ENCODE peak calls at places on chromosomes 16 and 17, in six cellular contexts. N, W, U, V, F and S are unnamed samples. For H3K4me1, the result is how much of the 10 kb centered on the place peaks cover.

GRCh38 chr17:41539979-41540701 is 12.0 kb upstream of the KRT19 start:
- DNase-seq in N (no peak), F (no peak), V (no peak), W (no peak), U (no peak), S (no peak)

GRCh38 chr16:81003610-81004460 is 2.9 kb downstream of the CMC2 start:
- DNase-seq in U (no peak), V (peak), W (no peak), N (peak), F (no peak), S (no peak)

GRCh38 chr16:12024429-12024828 is 47.9 kb downstream of the SNX29 start:
- DNase-seq in F (no peak), V (no peak), N (no peak), W (no peak), U (no peak), S (peak)

GRCh38 chr16:56933266-56933619 is 1.3 kb downstream of the HERPUD1 start:
- DNase-seq in V (no peak), U (no peak), N (no peak), W (no peak), F (no peak), S (peak)

GRCh38 chr16:49836668-49837067 is 19.2 kb downstream of the ZNF423 start:
- DNase-seq in V (no peak), F (no peak), W (no peak), U (no peak), N (no peak), S (no peak)

GRCh38 chr17:27915715-27916114 is 22.6 kb upstream of the LYRM9 start:
- DNase-seq in F (peak), N (no peak), V (no peak), W (no peak), U (peak), S (no peak)

GRCh38 chr16:49473131-49473530 is 99.5 kb downstream of the C16orf78 start:
- DNase-seq in W (no peak), U (peak), F (no peak), V (no peak), N (no peak), S (no peak)

GRCh38 chr17:7590743-7591142 is 849 bp upstream of the SOX15 start:
- DNase-seq in N (peak), F (peak), U (peak), V (peak), W (peak), S (no peak)

GRCh38 chr16:87790278-87791023 is 24.7 kb upstream of the KLHDC4 start:
- DNase-seq in N (peak), U (no peak), W (no peak), F (no peak), V (no peak), S (peak)

GRCh38 chr17:12099412-12099811 is 78.7 kb downstream of the MAP2K4 start:
- DNase-seq in V (no peak), F (no peak), U (no peak), N (no peak), W (no peak), S (no peak)

GRCh38 chr16:59259074-59259963 is 525.2 kb upstream of the GOT2 start:
- DNase-seq in V (peak), N (no peak), F (no peak), W (no peak), U (no peak), S (peak)

GRCh38 chr16:71707199-71707598 is 17.3 kb downstream of the PHLPP2 start:
- DNase-seq in U (peak), N (no peak), F (no peak), V (no peak), W (no peak), S (no peak)
- H4K8ac ChIP-seq in U (no peak), N (no peak), F (no peak), V (no peak), W (no peak), S (no peak)

GRCh38 chr16:53775821-53776431 is 72.0 kb downstream of the FTO start:
- DNase-seq in U (no peak), F (no peak), N (peak), W (no peak), V (peak), S (peak)

GRCh38 chr16:53773881-53774280 is 69.9 kb downstream of the FTO start:
- DNase-seq in U (no peak), F (no peak), V (no peak), N (no peak), W (no peak), S (no peak)

GRCh38 chr16:53775106-53775820 is 71.3 kb downstream of the FTO start:
- DNase-seq in U (no peak), F (no peak), N (no peak), V (peak), W (no peak), S (peak)

GRCh38 chr16:53771655-53772497 is 67.9 kb downstream of the FTO start:
- DNase-seq in F (no peak), N (no peak), U (no peak), V (no peak), W (no peak), S (no peak)

GRCh38 chr16:53773150-53773846 is 69.3 kb downstream of the FTO start:
- DNase-seq in V (peak), F (no peak), W (peak), N (peak), U (no peak), S (peak)
- H3K4me1 ChIP-seq in V (under half), F (under half), W (under half), N (under half), U (under half), S (under half)

GRCh38 chr16:31452631-31453106 is 6.6 kb upstream of the ARMC5 start:
- DNase-seq in W (no peak), V (peak), U (no peak), N (peak), F (no peak), S (no peak)
- H4K91ac ChIP-seq in W (no peak), V (peak), U (no peak), N (peak), F (no peak), S (no peak)

DNA sequence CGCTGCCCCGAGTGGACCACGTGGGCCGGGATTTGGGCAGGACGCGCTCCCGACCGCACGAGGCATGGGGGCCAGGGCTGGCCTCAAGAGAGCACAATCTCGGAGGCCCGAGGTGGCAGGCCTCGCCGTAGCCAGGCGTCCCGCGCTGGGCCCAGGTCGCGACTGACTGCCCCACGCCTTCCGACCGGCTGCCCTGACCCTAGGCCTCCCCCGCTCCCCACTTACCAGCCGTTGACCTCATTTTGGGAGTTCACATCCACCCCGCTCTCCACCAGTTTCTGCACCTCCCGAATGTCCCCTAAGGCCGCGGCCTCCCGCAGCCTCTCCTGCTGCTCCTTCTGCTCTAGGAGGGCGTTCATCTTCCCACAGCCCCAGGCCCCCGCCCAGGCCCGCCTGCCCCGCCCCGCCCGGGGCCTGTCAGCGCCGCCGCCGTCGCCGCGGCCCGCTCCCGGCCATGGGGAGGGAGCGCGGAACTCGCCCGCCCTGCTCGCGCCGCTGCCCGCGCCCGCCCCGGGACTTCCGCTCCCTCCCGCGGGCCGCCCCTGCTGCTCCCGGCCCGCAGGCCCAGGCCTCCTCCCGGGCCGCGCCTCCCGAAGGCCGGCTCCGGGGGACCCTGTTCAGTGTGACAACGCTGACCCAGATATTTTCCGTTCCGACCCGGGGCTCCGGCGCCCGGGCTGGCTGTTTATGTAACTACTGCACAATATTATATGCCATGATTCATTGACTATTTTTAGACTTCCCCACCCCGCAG is at the start of gene ANKRD40:
- DNase-seq in F (peak), U (peak), V (peak), N (peak), W (peak), S (peak)
- H4K8ac ChIP-seq in F (peak), U (peak), V (peak), N (peak), W (peak), S (peak)

GRCh38 chr16:85002643-85003042 is 8.7 kb downstream of the ZDHHC7 start:
- DNase-seq in N (no peak), U (no peak), W (no peak), V (no peak), F (no peak), S (no peak)

GRCh38 chr16:84999857-85000480 is 11.4 kb downstream of the ZDHHC7 start:
- DNase-seq in W (no peak), V (no peak), F (no peak), U (no peak), N (no peak), S (no peak)

GRCh38 chr16:85003076-85003475 is 8.3 kb downstream of the ZDHHC7 start:
- DNase-seq in W (no peak), F (no peak), V (no peak), U (peak), N (no peak), S (no peak)

GRCh38 chr16:85003723-85004586 is 7.4 kb downstream of the ZDHHC7 start:
- DNase-seq in V (no peak), W (no peak), N (no peak), F (no peak), U (no peak), S (no peak)

DNA sequence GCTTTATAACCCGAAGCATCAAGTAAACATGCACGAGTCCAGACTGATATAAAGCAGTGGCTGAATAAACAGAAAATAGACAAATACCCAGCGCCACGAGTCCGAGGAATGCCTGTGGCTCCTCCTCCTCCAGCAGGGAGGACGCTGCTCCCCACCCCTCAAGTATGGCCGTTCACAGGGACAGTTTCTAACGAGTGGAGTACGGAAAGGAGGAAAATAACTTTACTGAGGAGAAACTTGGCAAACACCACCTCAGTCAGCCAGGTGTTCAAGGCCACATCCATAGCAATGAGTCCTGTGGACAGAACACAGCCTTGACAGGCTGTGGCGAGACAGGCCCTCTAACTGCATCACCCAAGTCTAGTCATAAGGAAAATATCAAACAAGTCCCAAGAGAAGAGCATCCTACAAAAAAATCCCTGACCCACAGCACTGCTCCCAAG is 9.2 kb downstream of the ZDHHC7 start:
- DNase-seq in F (no peak), N (no peak), U (no peak), W (no peak), V (no peak), S (no peak)
- H3K4me1 ChIP-seq in F (under half), N (half or more), U (under half), W (under half), V (under half), S (under half)

GRCh38 chr16:22624759-22625533 is 114.3 kb downstream of the NPIPB5 start:
- DNase-seq in U (no peak), W (no peak), V (no peak), N (no peak), F (peak), S (no peak)

GRCh38 chr16:22623351-22623781 is 112.7 kb downstream of the NPIPB5 start:
- DNase-seq in V (peak), F (peak), N (no peak), W (no peak), U (no peak), S (peak)

GRCh38 chr16:22624038-22624656 is 113.5 kb downstream of the NPIPB5 start:
- DNase-seq in W (no peak), V (no peak), N (no peak), U (no peak), F (peak), S (no peak)

GRCh38 chr16:22627043-22627442 is 116.4 kb downstream of the NPIPB5 start:
- DNase-seq in W (no peak), V (no peak), F (no peak), U (no peak), N (no peak), S (no peak)

DNA sequence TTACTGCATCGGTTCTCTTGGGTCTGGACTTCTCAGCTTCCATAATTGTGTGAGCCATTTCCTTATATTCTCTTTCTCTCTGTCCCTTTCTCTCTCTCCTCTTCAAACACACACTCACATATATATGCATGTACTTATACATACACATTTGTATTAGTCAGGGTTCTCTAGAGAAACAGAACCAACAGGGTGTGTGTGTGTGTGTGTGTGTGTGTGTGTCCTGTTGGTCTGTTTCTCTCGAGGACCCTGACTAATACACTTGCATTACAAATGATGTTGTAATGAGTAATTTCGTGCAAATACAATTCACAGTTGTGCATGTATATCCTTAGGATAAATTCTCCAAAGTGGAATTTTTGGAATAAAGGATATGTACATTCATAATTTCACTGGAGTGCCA is 115.3 kb downstream of the NPIPB5 start:
- DNase-seq in U (no peak), W (no peak), N (no peak), V (peak), F (no peak), S (no peak)
- H4K91ac ChIP-seq in U (no peak), W (no peak), N (no peak), V (no peak), F (no peak), S (no peak)

DNA sequence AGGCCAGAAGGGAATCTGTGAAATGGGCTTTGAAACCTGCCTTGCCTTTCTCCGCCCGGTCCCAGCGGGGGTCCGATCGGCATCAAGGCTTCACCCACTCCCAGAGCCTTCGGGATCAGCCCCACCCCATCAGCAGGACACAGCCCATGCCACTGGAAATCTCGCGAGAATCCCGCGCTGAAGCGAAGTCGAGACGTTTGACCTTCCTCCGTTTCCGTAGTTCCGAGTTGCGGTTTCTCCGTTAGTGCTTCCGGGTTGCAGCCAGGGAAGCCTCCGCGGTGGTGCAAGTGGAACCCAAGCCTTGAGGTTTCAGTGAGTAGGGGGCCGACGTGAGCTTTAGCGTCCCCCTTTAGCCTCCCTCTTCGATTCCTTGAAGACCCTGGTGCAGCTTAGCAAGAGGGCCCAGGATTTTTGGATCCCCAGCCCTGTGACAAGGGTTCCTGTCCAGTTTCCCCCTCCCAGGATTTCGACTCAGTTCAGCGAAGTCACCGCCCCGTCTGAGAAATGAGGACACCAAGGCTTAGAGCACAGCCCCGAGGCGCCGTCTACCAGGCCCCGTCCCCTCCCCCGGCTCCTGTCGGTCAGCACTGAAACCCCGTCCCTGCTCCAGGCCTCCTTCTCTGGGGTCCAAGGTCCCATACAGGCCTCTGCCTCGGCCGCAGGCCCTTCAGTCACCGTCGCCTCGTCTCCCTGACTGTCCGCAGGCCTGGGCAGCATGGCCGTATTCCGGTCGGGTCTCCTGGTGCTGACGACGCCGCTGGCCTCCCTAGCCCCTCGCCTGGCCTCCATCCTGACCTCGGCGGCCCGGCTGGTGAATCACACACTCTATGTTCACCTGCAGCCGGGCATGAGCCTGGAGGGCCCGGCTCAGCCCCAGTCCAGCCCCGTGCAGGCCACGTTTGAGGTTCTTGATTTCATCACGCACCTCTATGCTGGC is at the start of gene COASY:
- DNase-seq in V (peak), U (peak), W (peak), N (peak), F (peak), S (peak)
- H4K8ac ChIP-seq in V (peak), U (no peak), W (peak), N (peak), F (peak), S (peak)